ENCODE peak calls at places on chromosomes 16 and 17, in seven cellular contexts. D is IMR-90, J is astrocyte of the spinal cord, L is A549, V is vagina, B is heart left ventricle, G is PC-9. F is an unnamed sample.

GRCh38 chr17:64162575-64162974 is 32.6 kb upstream of the ERN1 start:
- DNase-seq in D (no peak), J (no peak), L (no peak), V (no peak), B (no peak), G (no peak), F (no peak)

GRCh38 chr16:13291934-13292333 is 390.5 kb downstream of the SHISA9 start:
- DNase-seq in D (no peak), J (no peak), L (no peak), V (no peak), B (no peak), G (no peak), F (no peak)

GRCh38 chr16:86836503-86837125 is 258.3 kb downstream of the FOXL1 start:
- DNase-seq in D (peak), J (peak), L (no peak), V (no peak), B (no peak), G (no peak), F (peak)

GRCh38 chr17:30556374-30557332 is 79.4 kb downstream of the GOSR1 start:
- DNase-seq in D (no peak), J (no peak), L (no peak), V (no peak), B (no peak), G (no peak), F (no peak)

GRCh38 chr16:30977502-30977901 is 7.5 kb upstream of the HSD3B7 start:
- DNase-seq in D (no peak), J (no peak), L (peak), V (no peak), B (no peak), G (peak), F (no peak)

GRCh38 chr16:54955757-54956156 is 25.1 kb downstream of the IRX5 start:
- DNase-seq in D (no peak), J (no peak), L (no peak), V (no peak), B (no peak), G (no peak), F (no peak)

GRCh38 chr16:17407321-17407720 is 63.4 kb downstream of the XYLT1 start:
- DNase-seq in D (no peak), J (no peak), L (no peak), V (no peak), B (no peak), G (no peak), F (no peak)

GRCh38 chr16:70437582-70438324 is 1.1 kb downstream of the ST3GAL2 start:
- DNase-seq in D (peak), J (peak), L (no peak), V (no peak), B (no peak), G (no peak), F (peak)

GRCh38 chr16:9934723-9935508 is 247.3 kb downstream of the GRIN2A start:
- DNase-seq in D (no peak), J (no peak), L (no peak), V (no peak), B (peak), G (no peak), F (no peak)

GRCh38 chr16:383326-384020 is 1.7 kb upstream of the PGAP6 start:
- DNase-seq in D (no peak), J (no peak), L (no peak), V (no peak), B (peak), G (peak), F (no peak)

GRCh38 chr17:75635610-75636202 is 2.5 kb downstream of the SMIM5 start:
- DNase-seq in D (no peak), J (no peak), L (no peak), V (no peak), B (peak), G (no peak), F (no peak)

GRCh38 chr17:7572338-7572587 is 7.2 kb upstream of the CD68 start:
- DNase-seq in D (no peak), J (no peak), L (no peak), V (no peak), B (no peak), G (no peak), F (no peak)

GRCh38 chr17:21174719-21175118 is 39.2 kb downstream of the TMEM11 start:
- DNase-seq in D (peak), J (no peak), L (no peak), V (peak), B (no peak), G (no peak), F (peak)

GRCh38 chr17:57091186-57091618 is 6.2 kb downstream of the AKAP1 start:
- DNase-seq in D (no peak), J (no peak), L (no peak), V (no peak), B (peak), G (no peak), F (no peak)

GRCh38 chr17:79875511-79875910 is 36.3 kb upstream of the CBX4 start:
- DNase-seq in D (no peak), J (no peak), L (no peak), V (no peak), B (no peak), G (no peak), F (no peak)

GRCh38 chr16:88779406-88780099 is 5.5 kb downstream of the PIEZO1 start:
- DNase-seq in D (no peak), J (no peak), L (no peak), V (no peak), B (peak), G (no peak), F (no peak)

GRCh38 chr17:47266782-47267181 is 13.2 kb downstream of the ITGB3 start:
- DNase-seq in D (peak), J (peak), L (no peak), V (no peak), B (no peak), G (peak), F (peak)

GRCh38 chr16:2512920-2513404 is 790 bp upstream of the ATP6V0C start:
- DNase-seq in D (no peak), J (no peak), L (no peak), V (no peak), B (no peak), G (no peak), F (no peak)

GRCh38 chr16:49592507-49593422 is 219.2 kb downstream of the C16orf78 start:
- DNase-seq in D (peak), J (peak), L (peak), V (peak), B (no peak), G (no peak), F (peak)

GRCh38 chr16:53933407-53933806 is 229.5 kb downstream of the FTO start:
- DNase-seq in D (no peak), J (no peak), L (no peak), V (no peak), B (no peak), G (no peak), F (no peak)

GRCh38 chr16:23194497-23195221 is 12.1 kb downstream of the SCNN1G start:
- DNase-seq in D (no peak), J (no peak), L (no peak), V (no peak), B (no peak), G (no peak), F (no peak)

GRCh38 chr16:78577597-78577996 is 478.1 kb downstream of the WWOX start:
- DNase-seq in D (no peak), J (no peak), L (no peak), V (no peak), B (no peak), G (no peak), F (no peak)

GRCh38 chr17:27082023-27082774 is 211.7 kb upstream of the WSB1 start:
- DNase-seq in D (no peak), J (no peak), L (no peak), V (no peak), B (no peak), G (no peak), F (no peak)

GRCh38 chr16:19294156-19294649 is 8.7 kb downstream of the CLEC19A start:
- DNase-seq in D (no peak), J (no peak), L (peak), V (no peak), B (peak), G (no peak), F (peak)

GRCh38 chr17:57861737-57862409 is 12.0 kb upstream of the MRPS23 start:
- DNase-seq in D (no peak), J (no peak), L (peak), V (no peak), B (peak), G (no peak), F (no peak)

GRCh38 chr17:53722407-53722806 is 100.3 kb upstream of the KIF2B start:
- DNase-seq in D (peak), J (peak), L (peak), V (no peak), B (no peak), G (no peak), F (peak)

GRCh38 chr16:88359008-88359407 is 23.8 kb upstream of the ZNF469 start:
- DNase-seq in D (no peak), J (no peak), L (no peak), V (no peak), B (no peak), G (no peak), F (no peak)

GRCh38 chr17:82212331-82213250 is at the start of gene CCDC57:
- DNase-seq in D (peak), J (peak), L (peak), V (no peak), B (peak), G (no peak), F (peak)

GRCh38 chr17:17439971-17440843 is 36.6 kb upstream of the MED9 start:
- DNase-seq in D (peak), J (peak), L (peak), V (no peak), B (no peak), G (no peak), F (peak)

GRCh38 chr17:37478187-37478586 is 11.5 kb upstream of the DUSP14 start:
- DNase-seq in D (peak), J (no peak), L (no peak), V (no peak), B (peak), G (no peak), F (peak)

GRCh38 chr16:87424260-87424659 is 32.1 kb downstream of the MAP1LC3B start:
- DNase-seq in D (no peak), J (no peak), L (no peak), V (no peak), B (no peak), G (no peak), F (no peak)

GRCh38 chr17:82117139-82118090 is 19.4 kb upstream of the FASN start:
- DNase-seq in D (no peak), J (no peak), L (no peak), V (no peak), B (no peak), G (no peak), F (no peak)

GRCh38 chr16:27754788-27755690 is 205.1 kb downstream of the KATNIP start:
- DNase-seq in D (no peak), J (no peak), L (no peak), V (no peak), B (no peak), G (peak), F (no peak)

GRCh38 chr17:73227379-73227778 is 34.3 kb downstream of the CPSF4L start:
- DNase-seq in D (no peak), J (no peak), L (no peak), V (no peak), B (no peak), G (no peak), F (no peak)

GRCh38 chr17:38982858-38983746 is 15.9 kb upstream of the FBXO47 start:
- DNase-seq in D (peak), J (peak), L (peak), V (no peak), B (peak), G (peak), F (peak)

GRCh38 chr16:72399811-72400210 is 227.9 kb upstream of the PMFBP1 start:
- DNase-seq in D (no peak), J (no peak), L (no peak), V (no peak), B (no peak), G (no peak), F (no peak)

GRCh38 chr17:76599699-76600460 is 14.2 kb upstream of the ST6GALNAC2 start:
- DNase-seq in D (peak), J (no peak), L (no peak), V (no peak), B (no peak), G (no peak), F (peak)

GRCh38 chr16:12590409-12590808 is 213.3 kb downstream of the CPPED1 start:
- DNase-seq in D (no peak), J (no peak), L (no peak), V (no peak), B (no peak), G (no peak), F (no peak)

DNA sequence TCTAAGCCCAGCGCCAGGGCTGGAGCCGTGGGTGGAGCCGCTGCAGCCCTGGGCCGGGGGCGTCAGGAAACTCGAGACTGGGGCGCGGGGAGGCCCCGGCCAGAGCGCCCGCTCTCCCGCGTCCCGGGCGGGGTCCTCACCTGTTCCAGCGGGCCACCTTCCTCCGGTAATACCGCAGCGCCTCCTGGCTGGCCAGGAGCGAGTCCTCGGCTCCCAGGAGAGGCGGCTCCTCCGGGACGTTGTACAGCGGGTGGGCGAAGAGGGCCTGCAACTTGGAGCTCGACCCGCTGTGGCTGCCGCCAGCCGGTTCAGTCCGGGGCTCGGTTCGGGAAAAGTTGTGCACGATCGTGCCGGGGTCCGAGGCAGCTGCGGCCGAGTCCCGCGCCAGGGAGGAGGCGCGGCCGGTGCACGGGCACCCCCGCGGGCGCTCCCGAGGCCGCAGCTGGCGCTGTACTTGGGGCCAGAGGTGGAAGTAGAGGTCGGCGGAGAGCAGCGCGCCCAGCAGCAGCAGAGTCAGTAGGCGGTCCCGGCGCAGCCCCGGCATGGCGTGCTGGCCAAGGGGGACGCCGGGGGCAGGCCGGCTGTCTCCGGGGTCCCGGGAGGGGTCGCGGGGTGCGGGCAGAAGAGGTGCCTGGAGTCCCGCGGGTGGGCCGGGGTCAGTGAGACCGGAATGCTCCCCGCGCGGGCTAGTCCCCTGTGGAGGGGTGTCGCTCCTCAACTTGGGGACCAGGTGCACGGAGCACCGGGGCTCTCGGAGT is 865 bp downstream of the FAM20A start:
- DNase-seq in D (no peak), J (no peak), L (peak), V (no peak), B (peak), G (no peak), F (no peak)
- TF ChIP-seq CTCF in D (no peak), J (peak), L (peak), V (peak), B (peak), G (no peak), F (peak)

DNA sequence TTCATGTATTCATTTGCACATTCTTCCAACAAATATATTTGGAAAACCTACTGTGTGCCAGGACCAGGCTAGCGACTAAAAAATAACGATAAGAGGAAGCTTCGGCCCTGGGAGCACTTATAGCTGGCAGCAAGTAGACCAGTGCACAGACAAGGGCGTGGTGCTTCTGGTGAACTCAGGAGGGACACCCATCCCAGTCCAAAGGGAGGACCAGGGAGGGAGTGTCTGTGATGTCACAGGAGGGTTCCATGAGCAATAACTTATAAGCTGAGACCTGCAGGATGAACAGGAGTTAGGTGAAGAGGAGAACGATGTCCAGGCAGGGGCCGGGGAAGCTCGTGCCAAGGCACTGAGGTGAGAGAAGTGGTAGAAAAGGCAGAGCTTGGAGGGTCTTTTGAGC is 17.4 kb upstream of the PHOSPHO1 start:
- DNase-seq in D (no peak), J (no peak), L (no peak), V (no peak), B (no peak), G (no peak), F (no peak)
- H3K4me3 ChIP-seq in D (no peak), J (no peak), L (no peak), V (no peak), B (no peak), G (no peak), F (no peak)

GRCh38 chr17:61605692-61606091 is 14.7 kb upstream of the NACA2 start:
- DNase-seq in D (no peak), J (no peak), L (no peak), V (no peak), B (no peak), G (no peak), F (no peak)
- TF ChIP-seq CTCF in D (no peak), J (no peak), L (no peak), V (no peak), B (no peak), G (no peak), F (no peak)

GRCh38 chr17:6069611-6070279 is 434 bp upstream of the WSCD1 start:
- DNase-seq in D (no peak), J (no peak), L (peak), V (no peak), B (no peak), G (no peak), F (no peak)
- H3K4me3 ChIP-seq in D (no peak), J (peak), L (peak), V (peak), B (peak), G (no peak), F (no peak)